ENCODE peak calls at places on chromosomes 13 and 19, in five cellular contexts. R is H9, N is IMR-90, L is neuronal stem cell, I is H1. Q is an unnamed sample.

GRCh38 chr19:35066691-35067563 is 25.4 kb downstream of the HPN start:
- DNase-seq in R (peak; percentile 96), N (peak; percentile 77), I (peak; percentile 96), L (peak; percentile 76), Q (peak; percentile 97)

GRCh38 chr13:113616281-113616906 is 31.8 kb downstream of the TFDP1 start:
- DNase-seq in N (peak; percentile 43), L (no peak), I (no peak), R (no peak), Q (no peak)

GRCh38 chr13:97977982-97978381 is 24.5 kb downstream of the IPO5 start:
- DNase-seq in L (no peak), R (no peak), I (no peak), N (no peak), Q (no peak)

GRCh38 chr13:44932171-44932849 is 57.0 kb downstream of the NUFIP1 start:
- DNase-seq in L (no peak), N (peak; percentile 72), I (no peak), R (no peak), Q (no peak)

GRCh38 chr13:49869514-49869913 is 66.6 kb downstream of the SPRYD7 start:
- DNase-seq in N (peak; percentile 36), R (peak; percentile 67), I (peak; percentile 23), L (no peak), Q (peak; percentile 61)

GRCh38 chr13:57633950-57634828 is 2.6 kb downstream of the PCDH17 start:
- DNase-seq in L (no peak), I (no peak), N (no peak), R (peak; percentile 67), Q (peak; percentile 59)

GRCh38 chr13:77719128-77719527 is 21.6 kb downstream of the SLAIN1 start:
- DNase-seq in I (no peak), N (no peak), R (no peak), L (no peak), Q (no peak)

GRCh38 chr13:101452519-101453485 is at the start of gene ITGBL1:
- DNase-seq in I (no peak), R (no peak), L (no peak), N (peak; percentile 25), Q (no peak)

GRCh38 chr19:4267101-4267900 is 11.8 kb upstream of the SHD start:
- DNase-seq in I (peak; percentile 61), L (peak; percentile 60), N (peak; percentile 37), R (peak; percentile 89), Q (peak; percentile 92)

GRCh38 chr13:97274782-97275252 is 52.7 kb downstream of the MBNL2 start:
- DNase-seq in R (no peak), I (no peak), N (peak; percentile 87), L (no peak), Q (no peak)

GRCh38 chr19:11982526-11982925 is 17.7 kb downstream of the ZNF763 start:
- DNase-seq in N (no peak), R (no peak), I (no peak), L (no peak), Q (no peak)

GRCh38 chr19:48964205-48965032 is 690 bp upstream of the FTL start:
- DNase-seq in N (peak; percentile 44), L (no peak), R (no peak), I (no peak), Q (peak; percentile 90)
- H2AK5ac ChIP-seq in N (peak overlapping the region; percentile 94), L (peak overlapping the region; percentile 76), R (no peak overlapping the region), I (peak overlapping the region; percentile 91), Q (peak overlapping the region; percentile 52)

GRCh38 chr19:51796195-51796679 is 1.3 kb downstream of the FPR3 start:
- DNase-seq in L (no peak), R (no peak), N (no peak), I (no peak), Q (no peak)

GRCh38 chr19:51799311-51799997 is 4.5 kb downstream of the FPR3 start:
- DNase-seq in L (no peak), I (no peak), R (no peak), N (peak; percentile 94), Q (no peak)

GRCh38 chr19:51799998-51800848 is 5.3 kb downstream of the FPR3 start:
- DNase-seq in N (peak; percentile 60), R (no peak), I (no peak), L (no peak), Q (no peak)

GRCh38 chr19:51798958-51799310 is 4.0 kb downstream of the FPR3 start:
- DNase-seq in I (no peak), N (no peak), R (no peak), L (no peak), Q (no peak)

GRCh38 chr19:51798127-51798526 is 3.2 kb downstream of the FPR3 start:
- DNase-seq in I (no peak), L (no peak), R (no peak), N (no peak), Q (peak; percentile 68)
- H2AK5ac ChIP-seq in I (no peak overlapping the region), L (no peak overlapping the region), R (no peak overlapping the region), N (no peak overlapping the region), Q (no peak overlapping the region)

GRCh38 chr19:13865243-13865577 is 11.7 kb upstream of the NANOS3 start:
- DNase-seq in L (no peak), R (no peak), I (no peak), N (no peak), Q (no peak)
- H2AK5ac ChIP-seq in L (no peak overlapping the region), R (no peak overlapping the region), I (no peak overlapping the region), N (no peak overlapping the region), Q (no peak overlapping the region)

GRCh38 chr13:41463823-41464602 is 6.7 kb downstream of the RGCC start:
- DNase-seq in L (no peak), R (no peak), N (no peak), I (no peak), Q (no peak)
- H2AK5ac ChIP-seq in L (no peak overlapping the region), R (no peak overlapping the region), N (peak overlapping the region; percentile 52), I (no peak overlapping the region), Q (no peak overlapping the region)

GRCh38 chr19:19105365-19106060 is 32.8 kb downstream of the TMEM161A start:
- DNase-seq in I (no peak), L (peak; percentile 78), R (peak; percentile 92), N (no peak), Q (peak; percentile 84)

GRCh38 chr19:19098703-19099632 is 35.2 kb downstream of the SLC25A42 start:
- DNase-seq in L (no peak), I (no peak), N (no peak), R (no peak), Q (no peak)

GRCh38 chr19:19101540-19101939 is 36.7 kb downstream of the TMEM161A start:
- DNase-seq in L (no peak), I (no peak), R (no peak), N (no peak), Q (no peak)

GRCh38 chr19:19106061-19106551 is 32.2 kb downstream of the TMEM161A start:
- DNase-seq in R (peak; percentile 77), N (no peak), L (no peak), I (no peak), Q (no peak)

DNA sequence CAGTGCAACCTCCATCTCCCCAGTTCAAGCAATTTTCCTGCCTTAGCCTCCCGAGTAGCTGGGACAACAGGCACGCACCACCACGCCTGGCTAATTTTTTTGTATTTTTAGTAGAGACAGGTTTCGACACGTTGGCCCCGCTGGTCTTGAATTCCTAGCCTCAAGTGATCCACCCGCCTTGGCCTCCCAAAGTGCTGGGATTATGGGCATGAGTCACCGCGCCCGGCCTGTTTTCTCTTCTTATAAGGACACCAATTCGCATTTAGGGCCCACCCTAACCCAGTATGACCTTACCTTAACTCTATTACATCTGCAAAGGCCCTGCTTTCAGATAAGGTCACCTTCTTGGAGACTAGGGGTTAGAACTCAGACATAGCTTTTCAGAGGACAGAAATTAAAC is 35.1 kb downstream of the TMEM161A start:
- DNase-seq in I (no peak), L (no peak), R (no peak), N (no peak), Q (no peak)
- H2AK5ac ChIP-seq in I (no peak overlapping the region), L (no peak overlapping the region), R (no peak overlapping the region), N (no peak overlapping the region), Q (no peak overlapping the region)

GRCh38 chr19:9010693-9011092 is 484 bp upstream of the MUC16 start:
- DNase-seq in R (no peak), N (no peak), I (no peak), L (no peak), Q (no peak)
- H2AK5ac ChIP-seq in R (no peak overlapping the region), N (no peak overlapping the region), I (no peak overlapping the region), L (peak overlapping the region; percentile 97), Q (no peak overlapping the region)

DNA sequence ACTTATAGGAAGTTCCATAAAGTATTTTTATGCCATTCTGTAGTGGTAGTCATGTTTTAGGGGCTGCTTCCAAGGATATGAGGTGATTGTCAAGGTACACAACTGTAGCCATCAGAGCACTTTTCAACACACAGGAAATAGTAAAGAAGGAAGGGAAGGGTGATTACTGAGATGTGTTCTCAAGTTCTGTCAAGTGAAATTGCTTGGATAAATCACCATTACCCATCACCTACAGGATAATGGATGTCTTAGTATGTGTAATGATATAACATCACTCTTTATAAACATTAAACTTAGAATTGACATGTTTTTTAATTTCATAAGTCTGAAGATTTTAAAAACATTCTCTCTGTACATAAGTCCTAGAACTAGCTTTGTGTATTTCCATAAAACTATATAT is 487.9 kb downstream of the DCT start:
- DNase-seq in N (no peak), I (no peak), L (no peak), R (no peak), Q (no peak)
- H2AK5ac ChIP-seq in N (no peak overlapping the region), I (no peak overlapping the region), L (no peak overlapping the region), R (no peak overlapping the region), Q (no peak overlapping the region)

DNA sequence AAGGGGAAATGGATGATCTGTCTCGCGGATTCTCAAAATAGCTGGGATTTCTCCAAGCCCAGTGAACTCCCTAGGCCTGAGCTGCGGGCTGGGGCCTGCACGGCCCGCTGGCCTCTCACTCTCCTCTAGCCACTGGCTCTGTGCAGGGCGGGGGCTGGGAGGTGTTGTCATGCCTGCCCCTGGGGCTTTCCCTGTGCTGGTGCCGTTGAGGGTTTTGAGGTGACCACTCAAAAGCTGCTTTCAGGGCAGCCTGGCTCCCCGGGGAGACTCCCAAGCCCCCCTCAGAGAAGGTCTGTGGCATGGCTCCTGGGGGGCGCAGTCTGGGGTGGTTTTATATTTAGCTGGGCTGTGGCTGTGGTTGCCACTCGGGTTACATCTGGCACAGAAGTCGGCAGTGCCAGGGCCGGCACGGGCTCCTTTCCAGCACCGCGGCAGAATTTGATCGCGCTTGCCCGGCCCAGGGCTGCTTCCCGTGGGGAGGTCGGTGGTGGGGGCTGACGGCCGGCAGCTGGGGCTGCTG is 10.0 kb downstream of the NDUFB7 start:
- DNase-seq in R (peak; percentile 48), N (peak; percentile 19), L (no peak), I (no peak), Q (peak; percentile 53)
- H2AK5ac ChIP-seq in R (no peak overlapping the region), N (no peak overlapping the region), L (no peak overlapping the region), I (no peak overlapping the region), Q (no peak overlapping the region)

Q was measured in mesendoderm.